ENCODE peak calls at places on chromosomes 13 and 19, in nine cellular contexts. One of them, this sample, is unnamed.

GRCh38 chr13:94739235-94739634 is 26.9 kb upstream of the SOX21 start:
- DNase-seq in keratinocyte: no peak
- DNase-seq in fibroblast of lung: no peak
- DNase-seq in cardiac fibroblast: no peak
- DNase-seq in lower lobe of right lung: no peak
- DNase-seq in tibial artery: no peak
- DNase-seq in bronchial epithelial cell: no peak
- DNase-seq in lower leg skin: no peak
- DNase-seq in choroid plexus epithelial cell: no peak
- DNase-seq in this sample: no peak

GRCh38 chr13:112688560-112689497 is 1.0 kb upstream of the ATP11A start:
- DNase-seq in keratinocyte: no peak
- DNase-seq in fibroblast of lung: no peak
- DNase-seq in cardiac fibroblast: no peak
- DNase-seq in lower lobe of right lung: peak; percentile 89
- DNase-seq in tibial artery: peak; percentile 66
- DNase-seq in bronchial epithelial cell: no peak
- DNase-seq in lower leg skin: no peak
- DNase-seq in choroid plexus epithelial cell: no peak
- DNase-seq in this sample: peak; percentile 2

GRCh38 chr13:49448753-49449152 is 4.7 kb downstream of the SETDB2 start:
- DNase-seq in keratinocyte: no peak
- DNase-seq in fibroblast of lung: no peak
- DNase-seq in cardiac fibroblast: no peak
- DNase-seq in lower lobe of right lung: no peak
- DNase-seq in tibial artery: no peak
- DNase-seq in bronchial epithelial cell: no peak
- DNase-seq in lower leg skin: no peak
- DNase-seq in choroid plexus epithelial cell: no peak
- DNase-seq in this sample: no peak

GRCh38 chr19:33510728-33511255 is 10.8 kb downstream of the PEPD start:
- DNase-seq in keratinocyte: no peak
- DNase-seq in fibroblast of lung: no peak
- DNase-seq in cardiac fibroblast: no peak
- DNase-seq in lower lobe of right lung: no peak
- DNase-seq in tibial artery: no peak
- DNase-seq in bronchial epithelial cell: no peak
- DNase-seq in lower leg skin: no peak
- DNase-seq in choroid plexus epithelial cell: no peak
- DNase-seq in this sample: no peak

GRCh38 chr13:44918323-44919102 is 70.8 kb downstream of the NUFIP1 start:
- DNase-seq in keratinocyte: peak; percentile 62
- DNase-seq in fibroblast of lung: peak; percentile 96
- DNase-seq in cardiac fibroblast: peak; percentile 98
- DNase-seq in lower lobe of right lung: peak; percentile 95
- DNase-seq in tibial artery: peak; percentile 96
- DNase-seq in bronchial epithelial cell: peak; percentile 84
- DNase-seq in lower leg skin: peak; percentile 97
- DNase-seq in choroid plexus epithelial cell: no peak
- DNase-seq in this sample: peak; percentile 97

GRCh38 chr19:49261602-49262001 is 63.4 kb downstream of the SLC6A16 start:
- DNase-seq in keratinocyte: no peak
- DNase-seq in fibroblast of lung: no peak
- DNase-seq in cardiac fibroblast: peak; percentile 30
- DNase-seq in lower lobe of right lung: no peak
- DNase-seq in tibial artery: no peak
- DNase-seq in bronchial epithelial cell: no peak
- DNase-seq in lower leg skin: no peak
- DNase-seq in choroid plexus epithelial cell: no peak
- DNase-seq in this sample: no peak

GRCh38 chr19:1232652-1233360 is 5.0 kb downstream of the CBARP start:
- DNase-seq in keratinocyte: no peak
- DNase-seq in fibroblast of lung: peak; percentile 64
- DNase-seq in cardiac fibroblast: peak; percentile 72
- DNase-seq in lower lobe of right lung: no peak
- DNase-seq in tibial artery: no peak
- DNase-seq in bronchial epithelial cell: peak; percentile 54
- DNase-seq in lower leg skin: no peak
- DNase-seq in choroid plexus epithelial cell: peak; percentile 75
- DNase-seq in this sample: peak; percentile 42

GRCh38 chr19:1183543-1184172 is 9.6 kb upstream of the SBNO2 start:
- DNase-seq in keratinocyte: no peak
- DNase-seq in fibroblast of lung: peak; percentile 38
- DNase-seq in cardiac fibroblast: no peak
- DNase-seq in lower lobe of right lung: peak; percentile 74
- DNase-seq in tibial artery: no peak
- DNase-seq in bronchial epithelial cell: peak; percentile 75
- DNase-seq in lower leg skin: no peak
- DNase-seq in choroid plexus epithelial cell: no peak
- DNase-seq in this sample: no peak

GRCh38 chr13:109157275-109157674 is 527.9 kb downstream of the MYO16 start:
- DNase-seq in keratinocyte: no peak
- DNase-seq in fibroblast of lung: no peak
- DNase-seq in cardiac fibroblast: no peak
- DNase-seq in lower lobe of right lung: no peak
- DNase-seq in tibial artery: no peak
- DNase-seq in bronchial epithelial cell: peak; percentile 45
- DNase-seq in lower leg skin: no peak
- DNase-seq in choroid plexus epithelial cell: no peak
- DNase-seq in this sample: no peak

GRCh38 chr13:76917096-76917495 is 30.9 kb upstream of the KCTD12 start:
- DNase-seq in keratinocyte: no peak
- DNase-seq in fibroblast of lung: peak; percentile 47
- DNase-seq in cardiac fibroblast: peak; percentile 71
- DNase-seq in lower lobe of right lung: no peak
- DNase-seq in tibial artery: no peak
- DNase-seq in bronchial epithelial cell: peak; percentile 33
- DNase-seq in lower leg skin: no peak
- DNase-seq in choroid plexus epithelial cell: peak; percentile 23
- DNase-seq in this sample: no peak

GRCh38 chr19:54151362-54152035 is 8.0 kb downstream of the LENG1 start:
- DNase-seq in keratinocyte: no peak
- DNase-seq in fibroblast of lung: no peak
- DNase-seq in cardiac fibroblast: no peak
- DNase-seq in lower lobe of right lung: no peak
- DNase-seq in tibial artery: no peak
- DNase-seq in bronchial epithelial cell: no peak
- DNase-seq in lower leg skin: no peak
- DNase-seq in choroid plexus epithelial cell: no peak
- DNase-seq in this sample: no peak

GRCh38 chr19:46766569-46767317 is 20.5 kb upstream of the STRN4 start:
- DNase-seq in keratinocyte: no peak
- DNase-seq in fibroblast of lung: no peak
- DNase-seq in cardiac fibroblast: no peak
- DNase-seq in lower lobe of right lung: peak; percentile 74
- DNase-seq in tibial artery: no peak
- DNase-seq in bronchial epithelial cell: no peak
- DNase-seq in lower leg skin: no peak
- DNase-seq in choroid plexus epithelial cell: peak; percentile 52
- DNase-seq in this sample: no peak

GRCh38 chr13:50691682-50692263 is 151.7 kb downstream of the DLEU7 start:
- DNase-seq in keratinocyte: no peak
- DNase-seq in fibroblast of lung: peak; percentile 62
- DNase-seq in cardiac fibroblast: no peak
- DNase-seq in lower lobe of right lung: no peak
- DNase-seq in tibial artery: no peak
- DNase-seq in bronchial epithelial cell: no peak
- DNase-seq in lower leg skin: no peak
- DNase-seq in choroid plexus epithelial cell: no peak
- DNase-seq in this sample: no peak

GRCh38 chr13:45496942-45497341 is 32.2 kb downstream of the COG3 start:
- DNase-seq in keratinocyte: no peak
- DNase-seq in fibroblast of lung: no peak
- DNase-seq in cardiac fibroblast: no peak
- DNase-seq in lower lobe of right lung: no peak
- DNase-seq in tibial artery: no peak
- DNase-seq in bronchial epithelial cell: no peak
- DNase-seq in lower leg skin: no peak
- DNase-seq in choroid plexus epithelial cell: no peak
- DNase-seq in this sample: no peak

GRCh38 chr19:6730153-6730804 is 7.1 kb downstream of the GPR108 start:
- DNase-seq in keratinocyte: no peak
- DNase-seq in fibroblast of lung: no peak
- DNase-seq in cardiac fibroblast: no peak
- DNase-seq in lower lobe of right lung: peak; percentile 94
- DNase-seq in tibial artery: no peak
- DNase-seq in bronchial epithelial cell: peak; percentile 52
- DNase-seq in lower leg skin: no peak
- DNase-seq in choroid plexus epithelial cell: peak; percentile 48
- DNase-seq in this sample: no peak

GRCh38 chr19:12521996-12522395 is 29.3 kb downstream of the ZNF564 start:
- DNase-seq in keratinocyte: no peak
- DNase-seq in fibroblast of lung: no peak
- DNase-seq in cardiac fibroblast: no peak
- DNase-seq in lower lobe of right lung: no peak
- DNase-seq in tibial artery: no peak
- DNase-seq in bronchial epithelial cell: no peak
- DNase-seq in lower leg skin: no peak
- DNase-seq in choroid plexus epithelial cell: no peak
- DNase-seq in this sample: no peak

GRCh38 chr19:14393303-14393702 is 12.1 kb downstream of the ADGRE5 start:
- DNase-seq in keratinocyte: no peak
- DNase-seq in fibroblast of lung: no peak
- DNase-seq in cardiac fibroblast: no peak
- DNase-seq in lower lobe of right lung: no peak
- DNase-seq in tibial artery: no peak
- DNase-seq in bronchial epithelial cell: no peak
- DNase-seq in lower leg skin: no peak
- DNase-seq in choroid plexus epithelial cell: no peak
- DNase-seq in this sample: no peak

GRCh38 chr19:3056454-3057016 is 5.8 kb downstream of the TLE5 start:
- DNase-seq in keratinocyte: no peak
- DNase-seq in fibroblast of lung: no peak
- DNase-seq in cardiac fibroblast: no peak
- DNase-seq in lower lobe of right lung: no peak
- DNase-seq in tibial artery: no peak
- DNase-seq in bronchial epithelial cell: peak; percentile 19
- DNase-seq in lower leg skin: no peak
- DNase-seq in choroid plexus epithelial cell: no peak
- DNase-seq in this sample: no peak
- H3K4me3 ChIP-seq in keratinocyte: no peak overlapping the region
- H3K4me3 ChIP-seq in fibroblast of lung: no peak overlapping the region
- H3K4me3 ChIP-seq in cardiac fibroblast: no peak overlapping the region
- H3K4me3 ChIP-seq in lower lobe of right lung: no peak overlapping the region
- H3K4me3 ChIP-seq in tibial artery: no peak overlapping the region
- H3K4me3 ChIP-seq in bronchial epithelial cell: no peak overlapping the region
- H3K4me3 ChIP-seq in lower leg skin: no peak overlapping the region
- H3K4me3 ChIP-seq in choroid plexus epithelial cell: no peak overlapping the region
- H3K4me3 ChIP-seq in this sample: no peak overlapping the region

GRCh38 chr19:41893899-41894298 is 10.9 kb downstream of the ARHGEF1 start:
- DNase-seq in keratinocyte: no peak
- DNase-seq in fibroblast of lung: no peak
- DNase-seq in cardiac fibroblast: peak; percentile 42
- DNase-seq in lower lobe of right lung: no peak
- DNase-seq in tibial artery: no peak
- DNase-seq in bronchial epithelial cell: no peak
- DNase-seq in lower leg skin: no peak
- DNase-seq in choroid plexus epithelial cell: peak; percentile 46
- DNase-seq in this sample: no peak
- TF ChIP-seq CTCF in keratinocyte: peak; percentile 19
- TF ChIP-seq CTCF in fibroblast of lung: peak; percentile 11
- TF ChIP-seq CTCF in cardiac fibroblast: peak; percentile 4
- TF ChIP-seq CTCF in lower lobe of right lung: no peak
- TF ChIP-seq CTCF in tibial artery: no peak
- TF ChIP-seq CTCF in bronchial epithelial cell: no peak
- TF ChIP-seq CTCF in lower leg skin: no peak
- TF ChIP-seq CTCF in choroid plexus epithelial cell: peak; percentile 39
- TF ChIP-seq CTCF in this sample: peak; percentile 16

DNA sequence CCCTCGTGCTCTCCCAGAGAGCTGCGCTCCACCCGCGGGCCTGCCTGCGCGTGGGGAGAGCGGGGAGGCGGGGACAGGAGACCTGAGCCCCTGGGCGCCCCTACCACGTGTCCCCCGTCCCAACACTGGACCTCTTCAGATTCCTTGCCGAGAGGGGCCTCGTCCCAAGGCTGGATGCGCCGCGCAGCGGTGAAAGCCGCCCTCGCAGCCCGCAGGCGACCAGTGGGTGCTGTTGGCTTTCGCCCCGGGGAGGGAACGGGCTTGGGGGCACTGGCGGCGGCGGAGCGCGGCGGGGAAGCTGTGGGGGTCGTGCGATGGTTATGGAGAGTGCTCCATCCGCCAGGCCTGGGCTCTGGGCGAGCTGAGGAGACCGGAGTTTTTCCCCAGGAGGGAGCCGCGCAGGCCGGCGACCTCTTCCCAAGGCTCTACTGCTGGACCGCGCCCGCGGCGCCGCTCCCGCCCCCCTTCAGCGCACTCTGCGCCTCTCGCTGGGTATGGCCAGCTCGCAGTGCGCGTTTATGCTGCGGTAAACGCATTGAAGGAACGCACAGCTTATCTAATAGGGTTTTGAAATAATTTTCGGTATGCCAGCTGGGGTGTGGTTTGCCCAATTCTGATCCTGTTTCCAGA is 17.2 kb upstream of the RNF17 start:
- DNase-seq in keratinocyte: no peak
- DNase-seq in fibroblast of lung: peak; percentile 12
- DNase-seq in cardiac fibroblast: no peak
- DNase-seq in lower lobe of right lung: no peak
- DNase-seq in tibial artery: no peak
- DNase-seq in bronchial epithelial cell: no peak
- DNase-seq in lower leg skin: peak; percentile 82
- DNase-seq in choroid plexus epithelial cell: peak; percentile 15
- DNase-seq in this sample: peak; percentile 5
- H3K4me3 ChIP-seq in keratinocyte: no peak overlapping the region
- H3K4me3 ChIP-seq in fibroblast of lung: no peak overlapping the region
- H3K4me3 ChIP-seq in cardiac fibroblast: no peak overlapping the region
- H3K4me3 ChIP-seq in lower lobe of right lung: peak overlapping the region; percentile 42
- H3K4me3 ChIP-seq in tibial artery: no peak overlapping the region
- H3K4me3 ChIP-seq in bronchial epithelial cell: peak overlapping the region; percentile 41
- H3K4me3 ChIP-seq in lower leg skin: no peak overlapping the region
- H3K4me3 ChIP-seq in choroid plexus epithelial cell: no peak overlapping the region
- H3K4me3 ChIP-seq in this sample: no peak overlapping the region

DNA sequence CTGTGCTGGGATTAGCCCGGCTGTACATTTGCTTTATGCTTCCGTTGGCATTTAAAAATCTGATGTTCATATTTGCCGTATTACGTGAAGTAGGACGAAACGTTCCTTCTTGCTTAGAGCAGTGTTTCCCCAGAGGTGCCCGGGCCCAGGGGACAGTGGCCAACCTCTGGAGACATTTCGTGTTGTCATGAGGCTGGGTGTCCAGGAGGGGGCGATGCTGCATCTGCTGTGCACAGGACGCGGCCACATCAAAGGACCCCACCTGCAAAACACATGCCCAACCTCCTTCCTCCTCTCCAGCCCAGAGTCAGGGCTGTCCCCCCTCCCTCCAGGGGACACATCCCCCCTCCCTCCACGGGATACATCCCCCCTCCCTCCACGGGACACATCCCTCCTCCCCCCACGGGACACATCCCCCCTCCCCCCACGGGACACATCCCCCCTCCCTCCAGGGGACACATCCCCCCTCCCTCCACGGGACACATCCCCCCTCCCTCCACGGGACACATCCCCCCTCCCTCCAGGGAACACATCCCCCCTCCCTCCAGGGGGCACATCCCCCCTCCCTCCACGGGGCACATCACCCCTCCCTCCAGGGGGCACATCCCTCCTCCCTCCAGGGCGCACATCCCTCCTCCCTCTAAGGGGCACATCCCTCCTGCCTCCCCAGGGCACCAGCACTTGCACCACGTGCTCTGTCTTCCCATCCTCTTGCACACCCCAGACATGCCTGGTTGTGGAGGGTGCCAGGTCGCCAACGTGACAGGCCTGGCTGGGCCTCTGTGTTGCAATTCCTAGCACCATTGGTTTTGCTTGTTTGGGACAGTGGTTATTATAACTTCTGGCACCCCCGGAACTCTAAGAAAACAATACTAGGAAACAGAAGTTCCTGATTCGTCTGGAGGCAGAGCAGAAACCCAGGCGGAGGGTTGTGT is 46.7 kb downstream of the GAS6 start:
- DNase-seq in keratinocyte: peak; percentile 70
- DNase-seq in fibroblast of lung: peak; percentile 81
- DNase-seq in cardiac fibroblast: peak; percentile 85
- DNase-seq in lower lobe of right lung: peak; percentile 93
- DNase-seq in tibial artery: peak; percentile 98
- DNase-seq in bronchial epithelial cell: peak; percentile 66
- DNase-seq in lower leg skin: peak; percentile 97
- DNase-seq in choroid plexus epithelial cell: peak; percentile 89
- DNase-seq in this sample: peak; percentile 75
- TF ChIP-seq CTCF in keratinocyte: no peak
- TF ChIP-seq CTCF in fibroblast of lung: peak; percentile 80
- TF ChIP-seq CTCF in cardiac fibroblast: peak; percentile 88
- TF ChIP-seq CTCF in lower lobe of right lung: peak; percentile 82
- TF ChIP-seq CTCF in tibial artery: peak; percentile 85
- TF ChIP-seq CTCF in bronchial epithelial cell: peak; percentile 91
- TF ChIP-seq CTCF in lower leg skin: no peak
- TF ChIP-seq CTCF in choroid plexus epithelial cell: peak; percentile 90
- TF ChIP-seq CTCF in this sample: peak; percentile 78

This sample was measured in astrocyte of the spinal cord.